ENCODE peak calls at places on chromosomes 2 and 18, in five cellular contexts. F is neural progenitor cell, Z is SJSA1, H is heart right ventricle, Q is upper lobe of right lung. G is an unnamed sample.
A peak's percentile ranks its signal among the peaks of the same experiment; 100 is the strongest.

GRCh38 chr2:204505946-204506345 is 39.3 kb upstream of the PARD3B start:
- DNase-seq in F (no peak), Z (peak; percentile 51), H (no peak), Q (no peak), G (no peak)

GRCh38 chr2:161112885-161113284 is 47.3 kb upstream of the TANK start:
- DNase-seq in F (no peak), Z (no peak), H (no peak), Q (no peak), G (no peak)

GRCh38 chr2:20597868-20598183 is 53.1 kb downstream of the HS1BP3 start:
- DNase-seq in F (no peak), Z (no peak), H (no peak), Q (peak; percentile 15), G (peak; percentile 5)

GRCh38 chr2:168169097-168169745 is 78.2 kb downstream of the STK39 start:
- DNase-seq in F (no peak), Z (no peak), H (no peak), Q (no peak), G (peak; percentile 60)

GRCh38 chr2:67561411-67561965 is 164.4 kb downstream of the ETAA1 start:
- DNase-seq in F (no peak), Z (peak; percentile 67), H (peak; percentile 51), Q (no peak), G (no peak)

GRCh38 chr2:190984595-190984994 is 29.4 kb downstream of the STAT1 start:
- DNase-seq in F (no peak), Z (no peak), H (no peak), Q (no peak), G (no peak)

GRCh38 chr2:36484454-36484853 is 113.5 kb downstream of the FEZ2 start:
- DNase-seq in F (no peak), Z (no peak), H (no peak), Q (no peak), G (no peak)

GRCh38 chr2:25324905-25325592 is 16.7 kb downstream of the DNMT3A start:
- DNase-seq in F (no peak), Z (no peak), H (peak; percentile 57), Q (no peak), G (no peak)

GRCh38 chr18:3619746-3620145 is 169.8 kb downstream of the TGIF1 start:
- DNase-seq in F (no peak), Z (no peak), H (no peak), Q (no peak), G (no peak)

GRCh38 chr18:63249781-63250180 is 69.8 kb downstream of the BCL2 start:
- DNase-seq in F (no peak), Z (peak; percentile 75), H (no peak), Q (no peak), G (no peak)

GRCh38 chr2:162477011-162477410 is 133.1 kb downstream of the GCA start:
- DNase-seq in F (no peak), Z (no peak), H (no peak), Q (no peak), G (no peak)

GRCh38 chr2:158740591-158740990 is 54.5 kb upstream of the DAPL1 start:
- DNase-seq in F (no peak), Z (no peak), H (no peak), Q (no peak), G (no peak)

GRCh38 chr2:207252979-207253640 is 87.4 kb upstream of the KLF7 start:
- DNase-seq in F (no peak), Z (no peak), H (no peak), Q (no peak), G (peak; percentile 57)

GRCh38 chr18:79355433-79356335 is 40.0 kb upstream of the NFATC1 start:
- DNase-seq in F (no peak), Z (no peak), H (no peak), Q (no peak), G (no peak)

GRCh38 chr2:6866239-6866745 is 585 bp upstream of the CMPK2 start:
- DNase-seq in F (peak; percentile 67), Z (no peak), H (peak; percentile 26), Q (no peak), G (peak; percentile 60)

GRCh38 chr2:129754831-129755230 is 224.6 kb upstream of the RAB6C start:
- DNase-seq in F (no peak), Z (no peak), H (no peak), Q (no peak), G (no peak)

GRCh38 chr2:105519516-105519915 is 120.7 kb upstream of the FHL2 start:
- DNase-seq in F (no peak), Z (no peak), H (no peak), Q (no peak), G (no peak)

GRCh38 chr2:106339156-106339555 is 129.1 kb downstream of the RGPD3 start:
- DNase-seq in F (no peak), Z (no peak), H (no peak), Q (no peak), G (no peak)

GRCh38 chr2:20604957-20605381 is 45.9 kb downstream of the HS1BP3 start:
- DNase-seq in F (no peak), Z (no peak), H (no peak), Q (no peak), G (no peak)

GRCh38 chr2:101871480-101871879 is 120.3 kb upstream of the IL1R2 start:
- DNase-seq in F (no peak), Z (no peak), H (no peak), Q (no peak), G (no peak)

GRCh38 chr2:174826051-174826450 is 61.8 kb upstream of the CHRNA1 start:
- DNase-seq in F (no peak), Z (no peak), H (no peak), Q (no peak), G (no peak)

GRCh38 chr2:219251656-219252055 is 1.4 kb upstream of the TUBA4B start:
- DNase-seq in F (no peak), Z (no peak), H (no peak), Q (no peak), G (no peak)

GRCh38 chr2:70201831-70202230 is 11.0 kb upstream of the C2orf42 start:
- DNase-seq in F (no peak), Z (no peak), H (no peak), Q (no peak), G (no peak)

GRCh38 chr2:177332041-177332991 is 60.3 kb upstream of the AGPS start:
- DNase-seq in F (peak; percentile 69), Z (peak; percentile 87), H (peak; percentile 58), Q (no peak), G (peak; percentile 61)

GRCh38 chr2:96330407-96330806 is 5.2 kb upstream of the NCAPH start:
- DNase-seq in F (no peak), Z (no peak), H (no peak), Q (no peak), G (no peak)

GRCh38 chr2:200453853-200454524 is 55.9 kb downstream of the KCTD18 start:
- DNase-seq in F (no peak), Z (no peak), H (no peak), Q (no peak), G (no peak)

GRCh38 chr2:200455958-200456421 is 53.9 kb downstream of the KCTD18 start:
- DNase-seq in F (no peak), Z (no peak), H (no peak), Q (no peak), G (no peak)

GRCh38 chr2:200456567-200456966 is 53.3 kb downstream of the KCTD18 start:
- DNase-seq in F (no peak), Z (no peak), H (no peak), Q (no peak), G (no peak)

GRCh38 chr2:200453142-200453852 is 56.6 kb downstream of the KCTD18 start:
- DNase-seq in F (no peak), Z (no peak), H (no peak), Q (no peak), G (no peak)

GRCh38 chr2:200454839-200455801 is 54.7 kb downstream of the KCTD18 start:
- DNase-seq in F (no peak), Z (peak; percentile 29), H (no peak), Q (no peak), G (no peak)
- H3K27ac ChIP-seq in F (no peak overlapping the region), Z (no peak overlapping the region), H (no peak overlapping the region), Q (no peak overlapping the region), G (no peak overlapping the region)

DNA sequence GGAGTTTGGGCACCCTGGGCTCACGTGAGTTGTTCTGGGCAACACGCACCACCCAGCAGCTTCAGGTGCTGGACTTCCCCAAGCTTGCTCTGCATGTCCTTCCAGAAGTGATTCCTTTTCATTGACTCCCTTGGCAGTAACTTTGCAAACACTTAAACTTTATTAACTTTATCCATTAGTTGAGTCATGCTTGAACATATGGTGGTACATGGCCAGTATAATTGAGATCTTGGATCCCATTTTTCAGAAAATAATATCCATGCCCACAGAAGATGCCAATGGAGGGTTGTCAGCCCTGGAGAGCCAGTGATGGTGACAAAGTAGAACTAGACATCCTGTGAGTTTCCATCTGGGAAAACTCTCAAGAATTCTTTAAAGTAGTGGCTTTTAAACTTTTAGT is 144.2 kb downstream of the COPS8 start:
- DNase-seq in F (no peak), Z (no peak), H (no peak), Q (no peak), G (no peak)
- H3K4me3 ChIP-seq in F (no peak overlapping the region), Z (no peak overlapping the region), H (no peak overlapping the region), Q (no peak overlapping the region), G (no peak overlapping the region)

GRCh38 chr2:9753665-9754531 is 89.4 kb upstream of the TAF1B start:
- DNase-seq in F (no peak), Z (no peak), H (no peak), Q (peak; percentile 66), G (no peak)

GRCh38 chr2:9753276-9753600 is 90.0 kb upstream of the TAF1B start:
- DNase-seq in F (peak; percentile 42), Z (peak; percentile 64), H (no peak), Q (peak; percentile 66), G (no peak)

GRCh38 chr2:9750224-9751215 is 92.8 kb upstream of the TAF1B start:
- DNase-seq in F (no peak), Z (no peak), H (no peak), Q (no peak), G (no peak)

GRCh38 chr2:9752441-9753275 is 90.6 kb upstream of the TAF1B start:
- DNase-seq in F (no peak), Z (peak; percentile 39), H (no peak), Q (no peak), G (no peak)

DNA sequence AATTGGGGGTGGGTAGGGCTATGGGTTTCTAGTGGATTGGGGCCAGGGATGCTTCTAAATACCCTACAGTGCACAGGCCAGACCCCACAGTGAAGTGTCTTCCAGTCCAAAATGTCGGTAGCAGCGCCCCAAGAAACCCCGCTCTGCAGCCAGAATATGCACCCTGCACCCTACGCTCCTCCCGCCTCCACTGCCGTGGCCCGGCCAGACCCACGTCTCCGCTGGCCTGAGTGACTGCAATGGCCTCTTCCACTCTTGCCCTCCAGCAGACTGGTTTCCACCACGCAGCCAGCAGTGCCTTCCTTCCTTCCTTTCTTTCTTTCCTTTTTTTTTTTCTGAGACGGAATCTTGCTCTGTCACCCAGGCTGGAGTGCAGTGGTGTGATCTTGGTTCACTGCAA is 91.4 kb upstream of the TAF1B start:
- DNase-seq in F (no peak), Z (no peak), H (no peak), Q (no peak), G (no peak)
- H3K27ac ChIP-seq in F (no peak overlapping the region), Z (no peak overlapping the region), H (no peak overlapping the region), Q (no peak overlapping the region), G (no peak overlapping the region)

GRCh38 chr2:44933434-44933951 is 8.0 kb upstream of the SIX3 start:
- DNase-seq in F (peak; percentile 55), Z (no peak), H (no peak), Q (no peak), G (no peak)

GRCh38 chr2:44931177-44931795 is 10.2 kb upstream of the SIX3 start:
- DNase-seq in F (peak; percentile 43), Z (no peak), H (no peak), Q (no peak), G (no peak)

GRCh38 chr2:44932079-44932478 is 9.4 kb upstream of the SIX3 start:
- DNase-seq in F (peak; percentile 48), Z (no peak), H (no peak), Q (no peak), G (no peak)

GRCh38 chr2:44934024-44934423 is 7.5 kb upstream of the SIX3 start:
- DNase-seq in F (peak; percentile 65), Z (no peak), H (no peak), Q (no peak), G (peak; percentile 84)

GRCh38 chr2:44932564-44933392 is 8.7 kb upstream of the SIX3 start:
- DNase-seq in F (peak; percentile 58), Z (no peak), H (no peak), Q (no peak), G (no peak)
- H3K4me3 ChIP-seq in F (peak overlapping the region; percentile 96), Z (no peak overlapping the region), H (no peak overlapping the region), Q (no peak overlapping the region), G (no peak overlapping the region)

G was measured in WERI-Rb-1.